ENCODE peak calls at places on chromosomes 16 and 17, in six cellular contexts. T is amygdala; E is GM06990; C is GM04504; J is stimulated activated CD4-positive, alpha-beta T cell treated with anti-CD3 and anti-CD28 coated beads, Interleukin-12 subunit alpha, Interleukin-12 subunit beta, amount 100 ng/mL, for 4 hours; M is HTR-8/SVneo. F is an unnamed sample.

GRCh38 chr16:12538667-12539081 is 265.0 kb downstream of the CPPED1 start:
- DNase-seq in T (no peak), E (no peak), C (peak; percentile 26), J (no peak), M (peak; percentile 17), F (no peak)

GRCh38 chr16:78292726-78293380 is 193.4 kb downstream of the WWOX start:
- DNase-seq in T (no peak), E (no peak), C (no peak), J (no peak), M (no peak), F (peak; percentile 41)

GRCh38 chr17:2478446-2478845 is 33.2 kb downstream of the METTL16 start:
- DNase-seq in T (no peak), E (no peak), C (no peak), J (no peak), M (no peak), F (no peak)

GRCh38 chr16:81449899-81450608 is 5.4 kb downstream of the CMIP start:
- DNase-seq in T (no peak), E (no peak), C (no peak), J (no peak), M (no peak), F (no peak)

GRCh38 chr17:39104046-39104445 is 47.4 kb downstream of the PLXDC1 start:
- DNase-seq in T (no peak), E (no peak), C (no peak), J (no peak), M (no peak), F (no peak)

GRCh38 chr16:67129422-67129821 is 19.7 kb downstream of the PHAF1 start:
- DNase-seq in T (peak; percentile 26), E (no peak), C (no peak), J (no peak), M (no peak), F (no peak)

GRCh38 chr16:88568710-88569613 is 1.2 kb upstream of the ZC3H18 start:
- DNase-seq in T (no peak), E (no peak), C (no peak), J (no peak), M (no peak), F (no peak)

GRCh38 chr16:55470533-55471371 is 8.2 kb upstream of the MMP2 start:
- DNase-seq in T (no peak), E (no peak), C (no peak), J (no peak), M (no peak), F (no peak)

GRCh38 chr17:53137919-53138318 is 684.8 kb upstream of the KIF2B start:
- DNase-seq in T (no peak), E (no peak), C (no peak), J (no peak), M (no peak), F (no peak)

GRCh38 chr17:70378005-70378404 is 208.7 kb downstream of the KCNJ2 start:
- DNase-seq in T (no peak), E (no peak), C (no peak), J (no peak), M (no peak), F (no peak)